ENCODE peak calls at places on chromosome 14, in four cellular contexts. U, D, Z and R are unnamed samples.

GRCh38 chr14:98231210-98231609 is 1040.8 kb downstream of the BCL11B start:
- DNase-seq in U (no peak), D (no peak), Z (no peak), R (no peak)

GRCh38 chr14:99604766-99605298 is 825 bp upstream of the CCDC85C start:
- DNase-seq in U (no peak), D (peak), Z (no peak), R (peak)

GRCh38 chr14:99270491-99271287 is 1.3 kb downstream of the BCL11B start:
- DNase-seq in U (no peak), D (no peak), Z (no peak), R (no peak)

GRCh38 chr14:64848239-64848638 is 31.5 kb downstream of the SPTB start:
- DNase-seq in U (no peak), D (peak), Z (no peak), R (no peak)

GRCh38 chr14:62599616-62600385 is 445.5 kb downstream of the KCNH5 start:
- DNase-seq in U (no peak), D (no peak), Z (no peak), R (no peak)

GRCh38 chr14:104387000-104387384 is 192.6 kb upstream of the C14orf180 start:
- DNase-seq in U (no peak), D (peak), Z (no peak), R (no peak)

GRCh38 chr14:89164168-89165074 is 252.6 kb downstream of the FOXN3 start:
- DNase-seq in U (no peak), D (peak), Z (no peak), R (no peak)

GRCh38 chr14:72024043-72024407 is 91.8 kb downstream of the RGS6 start:
- DNase-seq in U (peak), D (peak), Z (peak), R (peak)

GRCh38 chr14:58668848-58669480 is 31.2 kb downstream of the DACT1 start:
- DNase-seq in U (no peak), D (no peak), Z (no peak), R (no peak)

GRCh38 chr14:64507376-64508156 is 3.0 kb downstream of the ZBTB1 start:
- DNase-seq in U (no peak), D (no peak), Z (no peak), R (peak)

GRCh38 chr14:99751539-99752485 is 41.4 kb upstream of the EML1 start:
- DNase-seq in U (no peak), D (no peak), Z (no peak), R (no peak)

GRCh38 chr14:33876274-33876673 is 74.6 kb downstream of the EGLN3 start:
- DNase-seq in U (no peak), D (no peak), Z (no peak), R (no peak)

DNA sequence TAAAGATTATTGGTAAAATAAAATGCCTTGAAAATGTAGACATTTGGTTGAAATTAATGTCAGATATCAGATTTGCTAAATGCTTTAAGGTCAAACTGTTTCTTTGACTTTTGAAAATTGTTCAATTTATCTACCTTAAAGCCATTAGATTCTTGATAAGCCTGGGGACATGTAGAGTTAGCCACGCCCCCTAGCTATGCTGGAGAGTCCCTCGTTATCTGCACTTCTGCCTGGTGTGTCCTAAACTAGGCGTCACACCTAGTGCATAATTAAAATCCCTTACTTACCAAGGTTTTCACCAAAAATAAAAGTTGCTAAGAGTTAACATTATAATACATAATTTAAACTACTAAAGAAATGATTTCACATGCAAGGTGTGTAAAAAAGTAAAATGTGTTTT is 79.5 kb downstream of the EGLN3 start:
- DNase-seq in U (no peak), D (no peak), Z (no peak), R (no peak)
- TF ChIP-seq CTCF in U (no peak), D (no peak), Z (no peak), R (no peak)

DNA sequence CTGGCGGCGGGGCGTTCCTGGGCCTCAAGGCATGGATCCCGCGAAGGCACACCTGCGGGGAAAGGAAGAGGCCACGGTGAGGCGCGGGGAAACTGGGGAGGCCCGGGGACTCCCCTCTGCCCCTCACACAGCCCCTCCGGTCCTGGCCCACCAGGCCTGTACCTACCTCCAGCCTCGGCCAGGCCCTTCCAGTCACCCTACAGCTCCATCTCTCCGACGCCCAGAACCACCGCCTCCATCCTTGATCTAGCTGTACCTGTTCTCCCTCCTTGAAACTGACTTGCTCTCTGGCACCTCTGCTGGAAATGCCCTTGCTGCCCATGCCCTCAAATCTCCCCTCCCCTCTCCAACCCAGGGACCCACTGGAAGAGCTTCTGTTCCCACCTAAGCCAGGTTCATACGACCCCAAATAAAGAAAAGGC is 1.7 kb downstream of the ANKRD9 start:
- DNase-seq in U (no peak), D (peak), Z (no peak), R (no peak)
- TF ChIP-seq CTCF in U (peak), D (no peak), Z (no peak), R (peak)

GRCh38 chr14:32564591-32564990 is 235.5 kb downstream of the AKAP6 start:
- DNase-seq in U (no peak), D (no peak), Z (no peak), R (no peak)

GRCh38 chr14:32559048-32559447 is 229.9 kb downstream of the AKAP6 start:
- DNase-seq in U (no peak), D (no peak), Z (no peak), R (peak)

GRCh38 chr14:32561520-32561919 is 232.4 kb downstream of the AKAP6 start:
- DNase-seq in U (no peak), D (no peak), Z (no peak), R (no peak)

GRCh38 chr14:32559595-32559994 is 230.5 kb downstream of the AKAP6 start:
- DNase-seq in U (no peak), D (no peak), Z (no peak), R (peak)

DNA sequence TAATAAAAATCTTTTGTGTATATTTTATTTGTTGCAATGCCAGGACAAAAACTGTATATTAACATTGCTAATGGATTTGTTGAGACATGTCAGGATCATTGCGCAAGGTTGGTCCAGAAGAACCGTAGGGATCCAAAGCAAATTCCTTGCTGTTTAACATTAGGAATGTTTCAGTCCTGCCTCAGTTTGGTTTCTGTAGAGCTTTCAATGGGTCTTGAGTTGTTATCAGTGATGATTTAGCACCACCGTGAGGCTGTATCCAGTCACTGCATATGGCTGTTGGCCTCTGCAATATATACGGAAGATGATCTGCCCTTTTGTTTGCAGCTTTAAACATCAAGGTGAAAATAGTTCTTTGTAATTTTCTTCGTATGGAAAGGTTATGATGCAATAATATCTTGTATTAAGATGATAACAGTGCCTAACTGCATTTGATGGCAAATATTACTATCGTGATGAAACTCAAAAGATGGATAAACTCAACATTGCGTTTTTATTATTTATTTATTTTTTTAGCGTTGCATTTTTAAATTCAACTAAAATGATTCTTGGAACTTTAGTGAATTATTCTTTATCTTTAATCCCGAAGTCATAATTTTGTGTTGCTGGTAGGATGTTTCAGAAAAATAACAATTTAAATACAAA is 231.2 kb downstream of the AKAP6 start:
- DNase-seq in U (peak), D (peak), Z (peak), R (peak)
- TF ChIP-seq CTCF in U (peak), D (peak), Z (peak), R (peak)

DNA sequence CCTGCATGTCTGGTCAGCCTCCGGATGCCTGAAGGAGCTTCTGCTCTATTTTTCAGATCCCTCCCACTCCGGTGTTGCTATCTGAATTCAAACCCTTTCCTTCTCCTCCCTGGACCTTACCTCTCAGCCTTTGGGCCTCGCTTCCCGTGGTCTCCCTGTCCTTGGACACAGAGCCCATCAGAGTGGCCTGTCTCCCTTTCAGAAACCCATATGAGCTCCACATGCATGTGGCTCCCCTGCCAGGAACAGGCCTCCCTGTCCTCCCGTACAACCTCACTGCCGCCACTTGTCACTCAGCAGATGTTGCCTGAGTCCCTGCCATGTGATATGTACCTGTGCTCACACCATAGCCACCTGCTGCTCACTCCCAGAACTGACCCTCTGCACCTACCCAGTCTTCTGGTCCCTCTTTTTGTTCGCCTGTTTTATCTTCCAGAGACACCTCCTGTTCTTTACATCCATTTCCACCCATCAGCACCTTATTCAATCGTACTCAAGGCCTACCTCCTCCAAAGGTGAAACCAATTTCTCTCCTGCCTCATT is 182.5 kb downstream of the ZFP36L1 start:
- DNase-seq in U (no peak), D (no peak), Z (no peak), R (no peak)
- TF ChIP-seq CTCF in U (no peak), D (no peak), Z (no peak), R (no peak)